ENCODE peak calls at places on chromosomes 5 and 9, in six cellular contexts. F is GM23248, P is MM.1S, B is GM23338, T is neural progenitor cell, H is SK-N-SH. W is an unnamed sample.
A peak's percentile ranks its signal among the peaks of the same experiment; 100 is the strongest.

GRCh38 chr5:120734033-120734432 is 269.9 kb downstream of the PRR16 start:
- DNase-seq in P (no peak), B (peak; percentile 67), H (no peak), T (peak; percentile 23), F (peak; percentile 16), W (no peak)

GRCh38 chr9:98192503-98193335 is at the start of gene CORO2A:
- DNase-seq in B (peak; percentile 91), T (peak; percentile 94), H (peak; percentile 98), F (peak; percentile 87), P (peak; percentile 72), W (peak; percentile 67)

GRCh38 chr5:79853676-79854418 is 137.2 kb downstream of the MTX3 start:
- DNase-seq in B (no peak), F (peak; percentile 70), T (no peak), P (no peak), H (no peak), W (peak; percentile 69)

GRCh38 chr9:71797266-71797665 is 29.0 kb upstream of the CEMIP2 start:
- DNase-seq in B (no peak), H (no peak), T (no peak), F (no peak), P (no peak), W (no peak)

GRCh38 chr5:158174918-158175663 is 316.1 kb upstream of the CLINT1 start:
- DNase-seq in H (peak; percentile 76), F (peak; percentile 83), T (peak; percentile 92), P (peak; percentile 68), B (peak; percentile 95), W (peak; percentile 90)

GRCh38 chr5:108371263-108371662 is 10.6 kb downstream of the FBXL17 start:
- DNase-seq in H (no peak), P (no peak), T (no peak), F (no peak), B (no peak), W (no peak)

GRCh38 chr5:37771731-37772130 is 68.1 kb downstream of the GDNF start:
- DNase-seq in P (no peak), T (no peak), H (no peak), B (no peak), F (peak; percentile 96), W (peak; percentile 94)

GRCh38 chr5:126126574-126126973 is 296.6 kb upstream of the GRAMD2B start:
- DNase-seq in T (no peak), B (no peak), H (no peak), F (no peak), P (no peak), W (no peak)

GRCh38 chr9:116661037-116661954 is 25.8 kb upstream of the TRIM32 start:
- DNase-seq in F (peak; percentile 93), H (peak; percentile 53), P (peak; percentile 55), B (peak; percentile 91), T (peak; percentile 82), W (peak; percentile 58)

GRCh38 chr5:108917596-108917995 is 169.9 kb downstream of the FER start:
- DNase-seq in F (peak; percentile 4), H (no peak), T (no peak), B (no peak), P (no peak), W (no peak)

GRCh38 chr5:28850320-28850921 is 1812.0 kb upstream of the CDH9 start:
- DNase-seq in F (no peak), T (no peak), B (no peak), P (no peak), H (no peak), W (no peak)

GRCh38 chr5:13739462-13739861 is 205.0 kb downstream of the DNAH5 start:
- DNase-seq in F (no peak), P (no peak), B (no peak), H (no peak), T (no peak), W (peak; percentile 92)

GRCh38 chr5:180001742-180002141 is 69.8 kb downstream of the RNF130 start:
- DNase-seq in P (no peak), B (no peak), H (no peak), F (no peak), T (no peak), W (no peak)

DNA sequence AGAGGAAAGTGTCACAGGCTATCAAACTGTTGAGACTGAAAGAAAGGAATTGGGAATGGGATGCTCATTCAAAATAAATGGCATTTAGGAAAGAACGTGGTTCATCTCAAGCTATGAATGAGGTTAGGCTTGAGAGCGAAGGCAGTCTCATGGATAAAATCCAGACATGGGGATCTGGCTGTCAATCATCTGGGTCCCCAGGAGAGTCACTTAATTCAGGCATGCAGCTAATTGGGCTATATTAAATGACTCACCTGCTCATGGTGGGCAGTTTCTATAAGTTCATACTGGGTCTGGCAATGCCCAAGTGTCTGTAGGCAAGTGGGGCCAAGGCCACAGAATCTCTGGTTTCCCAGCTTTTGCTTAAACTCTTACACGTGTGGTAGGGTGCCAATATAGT is 286.5 kb upstream of the SEMA6A start:
- DNase-seq in B (no peak), H (no peak), F (no peak), T (no peak), P (no peak), W (no peak)
- TF ChIP-seq EZH2phosphoT487 in B (no peak), H (no peak), F (no peak), T (no peak), P (no peak), W (no peak)

GRCh38 chr5:58455066-58455465 is 4.8 kb downstream of the PLK2 start:
- DNase-seq in P (no peak), H (no peak), B (no peak), F (peak; percentile 44), T (no peak), W (no peak)

GRCh38 chr5:58455966-58456365 is 3.9 kb downstream of the PLK2 start:
- DNase-seq in F (no peak), B (no peak), P (no peak), T (no peak), H (no peak), W (no peak)

GRCh38 chr5:58455495-58455894 is 4.4 kb downstream of the PLK2 start:
- DNase-seq in T (no peak), H (no peak), B (no peak), P (no peak), F (no peak), W (no peak)

GRCh38 chr5:58457040-58457439 is 2.8 kb downstream of the PLK2 start:
- DNase-seq in T (no peak), P (no peak), B (no peak), F (no peak), H (no peak), W (no peak)

GRCh38 chr5:58456486-58456885 is 3.4 kb downstream of the PLK2 start:
- DNase-seq in B (no peak), T (no peak), H (no peak), F (no peak), P (no peak), W (no peak)
- H3F3A ChIP-seq in B (no peaks in the 10 kb centered on the region), T (no peaks in the 10 kb centered on the region), H (peaks cover 61% of the 10 kb centered on the region), F (peaks cover 55% of the 10 kb centered on the region), P (peaks cover 3% of the 10 kb centered on the region), W (peaks cover 6% of the 10 kb centered on the region)

GRCh38 chr9:136582977-136583735 is 37.3 kb upstream of the NOTCH1 start:
- DNase-seq in H (no peak), F (no peak), T (no peak), B (no peak), P (no peak), W (no peak)
- TF ChIP-seq EZH2phosphoT487 in H (no peak), F (no peak), T (no peak), B (no peak), P (no peak), W (no peak)

DNA sequence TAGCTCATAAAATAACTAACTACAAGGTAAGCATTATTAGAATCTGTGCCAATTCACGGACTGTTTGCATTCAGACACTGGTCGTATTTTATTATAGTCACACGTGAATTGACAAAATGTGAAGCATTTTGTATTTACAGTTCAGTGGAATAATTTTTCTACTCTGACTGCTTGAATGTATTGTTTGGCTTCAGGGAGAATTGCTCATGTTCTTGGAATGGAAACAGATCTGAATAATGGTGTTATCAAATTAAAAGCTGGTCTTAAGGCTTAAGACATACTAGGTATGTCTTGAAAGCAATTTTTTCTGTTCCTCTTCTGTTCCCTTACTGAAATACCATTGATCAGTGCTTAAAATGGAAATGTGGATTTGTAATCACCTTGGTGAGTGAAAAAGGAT is 543.7 kb upstream of the TLE4 start:
- DNase-seq in T (no peak), B (no peak), P (no peak), H (no peak), F (peak; percentile 43), W (peak; percentile 67)
- H3F3A ChIP-seq in T (no peaks in the 10 kb centered on the region), B (no peaks in the 10 kb centered on the region), P (peaks cover 13% of the 10 kb centered on the region), H (peaks cover 15% of the 10 kb centered on the region), F (peaks cover 5% of the 10 kb centered on the region), W (peaks cover 5% of the 10 kb centered on the region)

DNA sequence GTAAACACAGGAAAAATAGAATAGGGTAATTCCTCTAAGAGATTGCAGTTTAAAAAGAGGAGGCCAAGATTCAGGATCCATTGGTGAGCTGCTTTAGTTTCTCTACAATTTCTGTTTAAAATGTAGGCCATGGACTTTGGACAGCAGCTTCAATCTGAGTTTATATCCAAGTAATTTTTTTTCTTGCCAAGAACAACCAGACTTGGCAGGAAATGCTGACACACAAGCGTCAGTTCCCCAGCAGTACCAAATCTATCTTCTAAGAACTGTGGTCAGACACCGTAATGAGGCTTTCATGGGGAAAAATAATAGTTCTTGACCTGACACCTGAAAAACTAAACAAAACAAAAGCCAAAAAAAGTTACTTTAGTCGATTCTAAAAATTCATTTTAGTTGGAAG is 528.8 kb downstream of the CSNK1G3 start:
- DNase-seq in B (no peak), P (no peak), H (no peak), T (no peak), F (peak; percentile 26), W (no peak)
- TF ChIP-seq EZH2phosphoT487 in B (no peak), P (no peak), H (no peak), T (no peak), F (no peak), W (no peak)

DNA sequence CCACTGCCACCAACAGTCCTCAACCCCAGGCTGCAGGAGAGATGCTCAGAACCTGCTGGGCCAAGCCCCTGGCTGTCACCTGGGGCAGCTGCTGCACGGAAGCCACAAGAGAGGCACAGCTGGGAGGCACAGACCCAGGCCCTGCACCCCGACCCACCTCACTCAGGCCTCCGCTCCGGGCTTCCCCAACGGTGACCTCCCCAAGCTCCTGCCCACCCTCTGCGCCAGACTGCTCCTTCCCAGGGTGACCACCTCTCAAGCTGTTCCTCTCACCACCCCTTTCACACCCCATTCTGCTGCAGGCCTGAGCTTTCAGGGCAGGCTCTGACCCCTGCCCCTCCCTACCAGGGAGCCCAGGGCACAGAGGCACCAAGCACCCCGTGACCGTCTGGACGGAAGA is 33.0 kb downstream of the VAV2 start:
- DNase-seq in F (no peak), P (no peak), H (no peak), B (no peak), T (no peak), W (no peak)
- H3F3A ChIP-seq in F (no peaks in the 10 kb centered on the region), P (no peaks in the 10 kb centered on the region), H (no peaks in the 10 kb centered on the region), B (peaks cover 10% of the 10 kb centered on the region), T (peaks cover 30% of the 10 kb centered on the region), W (no peaks in the 10 kb centered on the region)

DNA sequence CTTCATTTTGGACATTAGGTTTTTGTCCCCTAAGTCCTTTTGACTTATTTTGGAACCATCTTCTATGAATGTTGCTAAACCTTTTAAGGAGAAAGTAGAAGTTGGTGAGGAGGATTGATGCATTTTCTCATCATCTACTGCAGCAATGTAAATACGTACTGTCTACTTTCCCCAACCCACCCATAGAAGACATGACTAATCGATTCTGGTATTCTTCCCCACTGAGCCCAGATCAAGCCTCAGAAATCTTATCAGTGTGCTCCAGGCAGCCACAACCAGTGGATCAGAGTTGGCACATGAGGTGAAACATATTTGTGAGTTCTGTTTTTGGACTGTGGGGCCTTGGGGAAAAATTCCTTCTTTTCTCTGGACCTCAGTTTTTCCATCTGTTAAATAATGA is 57.7 kb downstream of the FGF18 start:
- DNase-seq in P (no peak), F (no peak), B (no peak), H (no peak), T (no peak), W (no peak)
- TF ChIP-seq EZH2phosphoT487 in P (no peak), F (no peak), B (no peak), H (no peak), T (no peak), W (no peak)

W was measured in PC-3.